ENCODE peak calls at places on chromosome 19, in six cellular contexts. S, Z, Q, U, E and J are unnamed samples.

GRCh38 chr19:50518091-50519005 is 4.6 kb upstream of the ASPDH start:
- DNase-seq in S (no peak), Z (no peak), Q (peak; percentile 75), U (no peak), E (no peak), J (no peak)

GRCh38 chr19:11479090-11479469 is 1.8 kb downstream of the ELAVL3 start:
- DNase-seq in S (no peak), Z (no peak), Q (no peak), U (no peak), E (no peak), J (no peak)

GRCh38 chr19:39325778-39326680 is 5.4 kb upstream of the LRFN1 start:
- DNase-seq in S (no peak), Z (peak; percentile 15), Q (peak; percentile 17), U (peak; percentile 16), E (no peak), J (no peak)

GRCh38 chr19:15340086-15340485 is 7.7 kb upstream of the BRD4 start:
- DNase-seq in S (no peak), Z (no peak), Q (no peak), U (no peak), E (no peak), J (no peak)

GRCh38 chr19:42040031-42040430 is 30.0 kb downstream of the GRIK5 start:
- DNase-seq in S (no peak), Z (no peak), Q (peak; percentile 7), U (no peak), E (no peak), J (no peak)

GRCh38 chr19:17794731-17795494 is at the start of gene B3GNT3:
- DNase-seq in S (no peak), Z (no peak), Q (peak; percentile 81), U (peak; percentile 60), E (no peak), J (no peak)

GRCh38 chr19:31380854-31381253 is 31.6 kb upstream of the TSHZ3 start:
- DNase-seq in S (no peak), Z (no peak), Q (no peak), U (no peak), E (no peak), J (no peak)

GRCh38 chr19:10295305-10295846 is 5.6 kb downstream of the ICAM5 start:
- DNase-seq in S (peak; percentile 62), Z (no peak), Q (peak; percentile 94), U (peak; percentile 65), E (peak; percentile 29), J (no peak)

GRCh38 chr19:47227347-47228167 is 3.4 kb downstream of the BBC3 start:
- DNase-seq in S (peak; percentile 39), Z (peak; percentile 97), Q (peak; percentile 96), U (peak; percentile 97), E (peak; percentile 87), J (peak; percentile 50)

GRCh38 chr19:29404951-29405727 is 120.7 kb upstream of the VSTM2B start:
- DNase-seq in S (no peak), Z (no peak), Q (peak; percentile 66), U (no peak), E (no peak), J (no peak)

GRCh38 chr19:54160182-54160811 is 776 bp upstream of the LENG1 start:
- DNase-seq in S (no peak), Z (no peak), Q (no peak), U (no peak), E (no peak), J (no peak)

GRCh38 chr19:38734426-38735256 is 9.6 kb downstream of the CAPN12 start:
- DNase-seq in S (no peak), Z (no peak), Q (no peak), U (peak; percentile 60), E (peak; percentile 66), J (no peak)

GRCh38 chr19:54373781-54374266 is 9.1 kb upstream of the LAIR1 start:
- DNase-seq in S (no peak), Z (no peak), Q (no peak), U (peak; percentile 80), E (no peak), J (no peak)

GRCh38 chr19:29942404-29943261 is 594 bp downstream of the URI1 start:
- DNase-seq in S (peak; percentile 62), Z (peak; percentile 28), Q (peak; percentile 93), U (peak; percentile 77), E (peak; percentile 85), J (peak; percentile 46)

GRCh38 chr19:33629826-33630375 is 8.1 kb downstream of the CHST8 start:
- DNase-seq in S (no peak), Z (no peak), Q (no peak), U (no peak), E (no peak), J (no peak)

GRCh38 chr19:29380581-29380980 is 145.2 kb upstream of the VSTM2B start:
- DNase-seq in S (no peak), Z (no peak), Q (no peak), U (no peak), E (no peak), J (no peak)

GRCh38 chr19:49879243-49879960 is 1.9 kb downstream of the TBC1D17 start:
- DNase-seq in S (no peak), Z (no peak), Q (peak; percentile 68), U (no peak), E (no peak), J (no peak)

GRCh38 chr19:41755328-41755913 is at the start of gene CEACAM6:
- DNase-seq in S (no peak), Z (no peak), Q (no peak), U (peak; percentile 47), E (no peak), J (no peak)

GRCh38 chr19:15298847-15299567 is 33.3 kb downstream of the BRD4 start:
- DNase-seq in S (no peak), Z (no peak), Q (no peak), U (no peak), E (no peak), J (no peak)

GRCh38 chr19:43332058-43332922 is 21.2 kb upstream of the CD177 start:
- DNase-seq in S (no peak), Z (no peak), Q (no peak), U (no peak), E (no peak), J (no peak)

GRCh38 chr19:43331435-43332010 is 22.0 kb upstream of the CD177 start:
- DNase-seq in S (no peak), Z (no peak), Q (no peak), U (no peak), E (no peak), J (no peak)

GRCh38 chr19:43329989-43330388 is 23.5 kb upstream of the CD177 start:
- DNase-seq in S (no peak), Z (no peak), Q (no peak), U (no peak), E (no peak), J (no peak)

GRCh38 chr19:43330726-43331434 is 22.6 kb upstream of the CD177 start:
- DNase-seq in S (no peak), Z (no peak), Q (no peak), U (no peak), E (no peak), J (no peak)
- H3K27ac ChIP-seq in S (no peak overlapping the region), Z (no peak overlapping the region), Q (no peak overlapping the region), U (no peak overlapping the region), E (no peak overlapping the region), J (no peak overlapping the region)

GRCh38 chr19:4369109-4369887 is 25.9 kb downstream of the MPND start:
- DNase-seq in S (peak; percentile 68), Z (no peak), Q (peak; percentile 92), U (peak; percentile 77), E (peak; percentile 82), J (no peak)
- H3K27ac ChIP-seq in S (peak overlapping the region; percentile 87), Z (peak overlapping the region; percentile 52), Q (peak overlapping the region; percentile 85), U (no peak overlapping the region), E (peak overlapping the region; percentile 79), J (peak overlapping the region; percentile 61)

GRCh38 chr19:45512881-45513483 is 5.7 kb downstream of the VASP start:
- DNase-seq in S (no peak), Z (no peak), Q (no peak), U (no peak), E (no peak), J (no peak)

GRCh38 chr19:45517238-45517637 is 10.0 kb downstream of the VASP start:
- DNase-seq in S (no peak), Z (no peak), Q (no peak), U (no peak), E (no peak), J (no peak)

GRCh38 chr19:45514376-45515051 is 7.2 kb downstream of the VASP start:
- DNase-seq in S (no peak), Z (no peak), Q (peak; percentile 90), U (no peak), E (no peak), J (no peak)

GRCh38 chr19:45515807-45516401 is 8.6 kb downstream of the VASP start:
- DNase-seq in S (no peak), Z (no peak), Q (peak; percentile 77), U (no peak), E (no peak), J (no peak)

DNA sequence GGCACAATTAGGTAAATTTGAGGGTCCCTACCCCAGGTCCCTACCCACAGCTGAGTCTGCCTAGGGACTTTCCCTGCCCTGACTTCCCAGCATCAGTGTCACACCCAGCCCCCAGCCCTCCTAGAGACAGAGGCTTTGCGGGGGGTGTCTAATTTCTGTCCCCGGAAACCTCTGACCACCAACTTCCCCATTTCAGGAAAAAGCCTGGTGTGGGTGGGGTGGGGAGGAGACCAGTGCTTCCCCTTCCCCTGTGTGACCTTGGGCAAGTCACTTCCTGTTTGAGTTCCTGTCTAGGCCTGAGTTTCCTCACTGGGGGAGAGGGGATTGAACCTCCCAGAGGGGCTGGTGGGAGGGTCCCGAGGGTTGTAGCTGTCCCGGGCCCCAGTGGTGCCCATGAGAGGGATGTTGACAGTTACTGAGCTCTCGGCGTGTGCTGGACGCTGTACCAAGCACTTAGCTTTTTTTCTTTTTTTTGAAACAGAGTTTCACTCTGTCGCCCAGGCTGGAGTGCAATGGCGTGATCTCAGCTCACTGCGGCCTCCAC is 7.9 kb downstream of the VASP start:
- DNase-seq in S (no peak), Z (no peak), Q (peak; percentile 87), U (peak; percentile 76), E (peak; percentile 61), J (peak; percentile 20)
- H3K27ac ChIP-seq in S (peak overlapping the region; percentile 81), Z (no peak overlapping the region), Q (peak overlapping the region; percentile 73), U (no peak overlapping the region), E (no peak overlapping the region), J (peak overlapping the region; percentile 61)

GRCh38 chr19:12884627-12884925 is 2.4 kb downstream of the KLF1 start:
- DNase-seq in S (no peak), Z (no peak), Q (no peak), U (no peak), E (no peak), J (no peak)

GRCh38 chr19:12884926-12885748 is 1.9 kb downstream of the KLF1 start:
- DNase-seq in S (peak; percentile 85), Z (peak; percentile 46), Q (peak; percentile 97), U (peak; percentile 84), E (peak; percentile 85), J (peak; percentile 69)

GRCh38 chr19:12884202-12884601 is 2.8 kb downstream of the KLF1 start:
- DNase-seq in S (no peak), Z (no peak), Q (no peak), U (no peak), E (no peak), J (no peak)

GRCh38 chr19:12886943-12887747 is at the start of gene KLF1:
- DNase-seq in S (no peak), Z (no peak), Q (no peak), U (no peak), E (no peak), J (no peak)

GRCh38 chr19:12885749-12886706 is 973 bp downstream of the KLF1 start:
- DNase-seq in S (no peak), Z (no peak), Q (no peak), U (no peak), E (no peak), J (no peak)
- H3K27ac ChIP-seq in S (peak overlapping the region; percentile 2), Z (no peak overlapping the region), Q (no peak overlapping the region), U (no peak overlapping the region), E (no peak overlapping the region), J (no peak overlapping the region)

GRCh38 chr19:45345506-45345860 is 4.9 kb downstream of the KLC3 start:
- DNase-seq in S (no peak), Z (no peak), Q (no peak), U (no peak), E (no peak), J (no peak)
- H3K27ac ChIP-seq in S (no peak overlapping the region), Z (no peak overlapping the region), Q (no peak overlapping the region), U (no peak overlapping the region), E (no peak overlapping the region), J (no peak overlapping the region)